ENCODE peak calls at places on chromosomes 5 and 9, in five cellular contexts. R, A, O, Q and L are unnamed samples.

GRCh38 chr5:174733091-174733690 is 8.8 kb downstream of the MSX2 start:
- DNase-seq in R (no peak), A (no peak), O (no peak), Q (no peak), L (no peak)

GRCh38 chr5:15388856-15389255 is 111.1 kb upstream of the FBXL7 start:
- DNase-seq in R (no peak), A (no peak), O (peak; percentile 33), Q (no peak), L (no peak)

GRCh38 chr9:131423171-131423581 is 29.3 kb downstream of the PRRC2B start:
- DNase-seq in R (peak; percentile 78), A (peak; percentile 59), O (peak; percentile 64), Q (peak; percentile 89), L (peak; percentile 71)

GRCh38 chr5:121968910-121969607 is 7.3 kb downstream of the SRFBP1 start:
- DNase-seq in R (peak; percentile 99), A (no peak), O (no peak), Q (no peak), L (peak; percentile 98)

GRCh38 chr5:130710596-130710995 is 454.5 kb downstream of the HINT1 start:
- DNase-seq in R (peak; percentile 11), A (no peak), O (no peak), Q (no peak), L (no peak)

GRCh38 chr9:37309136-37309535 is 113.4 kb upstream of the GRHPR start:
- DNase-seq in R (no peak), A (peak; percentile 23), O (no peak), Q (no peak), L (no peak)

GRCh38 chr9:120859361-120859760 is 16.6 kb upstream of the PSMD5 start:
- DNase-seq in R (no peak), A (no peak), O (no peak), Q (peak; percentile 37), L (no peak)

GRCh38 chr9:118059520-118060278 is 355.5 kb downstream of the TLR4 start:
- DNase-seq in R (peak; percentile 11), A (no peak), O (no peak), Q (no peak), L (no peak)

GRCh38 chr9:114588150-114588663 is 638 bp downstream of the ATP6V1G1 start:
- DNase-seq in R (peak; percentile 59), A (no peak), O (no peak), Q (no peak), L (no peak)

GRCh38 chr9:35660966-35661413 is 2.9 kb downstream of the CCDC107 start:
- DNase-seq in R (peak; percentile 54), A (peak; percentile 73), O (no peak), Q (no peak), L (no peak)

GRCh38 chr5:167284491-167284890 is 1007.0 kb upstream of the WWC1 start:
- DNase-seq in R (peak; percentile 35), A (no peak), O (no peak), Q (no peak), L (peak; percentile 29)

GRCh38 chr5:54831233-54831632 is 154.2 kb downstream of the ESM1 start:
- DNase-seq in R (no peak), A (no peak), O (peak; percentile 20), Q (no peak), L (no peak)

GRCh38 chr5:123505633-123506032 is 6.3 kb upstream of the CSNK1G3 start:
- DNase-seq in R (no peak), A (peak; percentile 31), O (no peak), Q (no peak), L (no peak)

GRCh38 chr5:135011355-135012032 is 22.5 kb downstream of the PITX1 start:
- DNase-seq in R (no peak), A (no peak), O (no peak), Q (no peak), L (no peak)

GRCh38 chr9:88605500-88606172 is 70.7 kb downstream of the NXNL2 start:
- DNase-seq in R (peak; percentile 86), A (no peak), O (no peak), Q (no peak), L (no peak)

GRCh38 chr5:149448831-149449714 is 70.0 kb upstream of the IL17B start:
- DNase-seq in R (peak; percentile 57), A (peak; percentile 63), O (no peak), Q (no peak), L (no peak)

GRCh38 chr9:137286980-137287383 is 9.5 kb downstream of the TOR4A start:
- DNase-seq in R (peak; percentile 56), A (peak; percentile 84), O (no peak), Q (no peak), L (no peak)

GRCh38 chr5:161169776-161170175 is 317.8 kb upstream of the ATP10B start:
- DNase-seq in R (no peak), A (no peak), O (no peak), Q (no peak), L (no peak)

GRCh38 chr9:109912726-109913460 is 132.9 kb downstream of the PALM2AKAP2 start:
- DNase-seq in R (peak; percentile 66), A (no peak), O (no peak), Q (no peak), L (no peak)

GRCh38 chr5:60161340-60161934 is 267.9 kb upstream of the PDE4D start:
- DNase-seq in R (peak; percentile 27), A (no peak), O (no peak), Q (no peak), L (no peak)

GRCh38 chr5:154977409-154977808 is 36.1 kb upstream of the KIF4B start:
- DNase-seq in R (peak; percentile 15), A (no peak), O (no peak), Q (no peak), L (no peak)

GRCh38 chr5:174935854-174936474 is 211.6 kb downstream of the MSX2 start:
- DNase-seq in R (peak; percentile 46), A (peak; percentile 35), O (peak; percentile 39), Q (peak; percentile 82), L (peak; percentile 13)

GRCh38 chr5:52838306-52839015 is 50.7 kb downstream of the ITGA1 start:
- DNase-seq in R (no peak), A (no peak), O (no peak), Q (no peak), L (no peak)

GRCh38 chr5:172617817-172618216 is 23.2 kb upstream of the NEURL1B start:
- DNase-seq in R (no peak), A (no peak), O (no peak), Q (no peak), L (no peak)

GRCh38 chr5:138968601-138969000 is 93.5 kb upstream of the LRRTM2 start:
- DNase-seq in R (no peak), A (no peak), O (no peak), Q (no peak), L (no peak)

GRCh38 chr5:53355930-53356329 is 124.5 kb upstream of the FST start:
- DNase-seq in R (peak; percentile 45), A (no peak), O (no peak), Q (no peak), L (no peak)

GRCh38 chr9:70113403-70114022 is 69.9 kb downstream of the MAMDC2 start:
- DNase-seq in R (peak; percentile 76), A (peak; percentile 39), O (peak; percentile 52), Q (peak; percentile 86), L (no peak)

GRCh38 chr9:114850871-114851270 is 45.0 kb upstream of the TNFSF15 start:
- DNase-seq in R (no peak), A (no peak), O (no peak), Q (no peak), L (no peak)

GRCh38 chr5:96997265-96997859 is 61.5 kb downstream of the LNPEP start:
- DNase-seq in R (peak; percentile 74), A (no peak), O (no peak), Q (no peak), L (no peak)

GRCh38 chr5:395156-395920 is 47.6 kb upstream of the EXOC3 start:
- DNase-seq in R (peak; percentile 72), A (no peak), O (no peak), Q (peak; percentile 86), L (peak; percentile 59)

GRCh38 chr9:76732341-76732958 is 31.8 kb upstream of the PCA3 start:
- DNase-seq in R (no peak), A (no peak), O (no peak), Q (no peak), L (no peak)

GRCh38 chr5:154487541-154487940 is 9.5 kb upstream of the HAND1 start:
- DNase-seq in R (no peak), A (no peak), O (no peak), Q (peak; percentile 8), L (no peak)

DNA sequence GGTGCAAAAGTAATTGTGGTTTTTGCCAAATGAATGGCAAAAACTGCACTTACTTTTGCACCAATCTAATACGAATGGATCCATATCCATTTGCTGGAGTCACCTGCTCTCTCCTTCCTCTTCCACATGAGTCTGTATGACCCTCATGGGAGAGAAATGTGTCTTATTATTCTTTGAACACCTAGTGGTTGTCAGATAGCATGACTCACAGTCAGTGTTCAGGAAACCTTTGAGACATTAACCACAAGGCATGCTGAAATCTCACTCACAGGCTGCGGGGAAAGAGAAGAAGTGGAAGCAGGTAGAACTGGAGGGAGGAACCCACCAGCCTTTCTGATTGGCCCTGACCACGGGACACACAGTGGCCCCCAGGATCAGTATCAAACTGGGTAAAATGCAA is 222.8 kb upstream of the KLF4 start:
- DNase-seq in R (peak; percentile 35), A (no peak), O (no peak), Q (no peak), L (no peak)
- TF ChIP-seq CTCF in R (no peak), A (peak; percentile 13), O (no peak), Q (no peak), L (no peak)

GRCh38 chr9:116156621-116157314 is 3.2 kb downstream of the PAPPA start:
- DNase-seq in R (peak; percentile 93), A (peak; percentile 25), O (peak; percentile 76), Q (peak; percentile 88), L (no peak)
- TF ChIP-seq CTCF in R (no peak), A (no peak), O (no peak), Q (no peak), L (no peak)

GRCh38 chr5:6573651-6574101 is 59.2 kb downstream of the NSUN2 start:
- DNase-seq in R (no peak), A (no peak), O (no peak), Q (peak; percentile 60), L (no peak)
- TF ChIP-seq CTCF in R (no peak), A (no peak), O (no peak), Q (no peak), L (no peak)

DNA sequence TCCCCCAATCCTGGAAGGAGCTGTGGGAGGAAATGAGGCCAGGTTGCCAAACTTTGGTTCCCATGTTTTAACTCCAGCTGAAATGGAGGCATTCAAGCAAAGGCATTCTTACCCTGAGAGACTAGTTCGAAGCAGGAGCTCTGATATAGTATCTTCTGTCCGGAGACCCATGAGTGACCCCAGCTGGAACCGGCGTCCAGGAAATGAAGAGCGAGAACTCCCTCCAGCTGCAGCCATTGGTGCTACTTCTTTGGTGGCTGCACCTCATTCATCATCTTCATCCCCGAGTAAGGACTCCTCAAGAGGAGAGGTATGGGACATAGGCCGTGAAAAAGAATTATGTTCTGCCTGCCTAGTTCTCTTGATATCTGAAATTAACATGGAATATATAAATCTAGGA is 75.7 kb downstream of the GAPVD1 start:
- DNase-seq in R (no peak), A (no peak), O (no peak), Q (no peak), L (no peak)
- TF ChIP-seq CTCF in R (no peak), A (no peak), O (no peak), Q (no peak), L (no peak)

DNA sequence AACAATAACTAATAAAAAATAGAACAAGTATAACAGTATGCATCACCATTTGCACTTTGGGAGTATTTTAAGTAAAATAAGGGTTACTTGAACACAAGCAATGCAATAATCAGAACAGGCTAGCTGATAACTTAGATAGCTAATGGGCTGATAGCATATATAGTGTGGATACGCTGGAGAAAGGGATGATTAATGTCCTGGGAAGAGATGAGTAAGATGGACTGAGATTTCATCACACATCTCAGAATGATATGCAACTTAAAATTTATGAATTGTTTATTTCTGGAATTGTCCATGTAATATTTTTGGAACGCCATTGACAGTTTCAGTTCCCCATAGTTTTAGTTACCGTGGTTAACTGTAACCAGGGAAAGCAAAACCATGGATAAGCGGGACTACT is 173.6 kb downstream of the ISL1 start:
- DNase-seq in R (no peak), A (no peak), O (no peak), Q (no peak), L (no peak)
- TF ChIP-seq CTCF in R (no peak), A (no peak), O (no peak), Q (no peak), L (no peak)